ENCODE peak calls at places on chromosomes 12 and 14, in nine cellular contexts. U is AG08395, O is heart right ventricle, X is glutamatergic neuron, I is AG09309, W is posterior cingulate gyrus, K is body of pancreas, B is AG10803, P is HS-5. J is an unnamed sample.
A peak's percentile ranks its signal among the peaks of the same experiment; 100 is the strongest.

GRCh38 chr12:5031242-5031641 is 12.4 kb upstream of the KCNA5 start:
- DNase-seq in U (no peak), O (no peak), X (no peak), I (no peak), W (no peak), K (no peak), B (no peak), P (no peak), J (no peak)

GRCh38 chr14:88352299-88353097 is 29.4 kb upstream of the KCNK10 start:
- DNase-seq in U (no peak), O (no peak), X (no peak), I (no peak), W (no peak), K (no peak), B (no peak), P (no peak), J (no peak)

GRCh38 chr14:53011053-53011462 is 60.2 kb upstream of the FERMT2 start:
- DNase-seq in U (peak; percentile 95), O (peak; percentile 61), X (no peak), I (peak; percentile 97), W (peak; percentile 85), K (peak; percentile 27), B (peak; percentile 99), P (peak; percentile 95), J (peak; percentile 92)

GRCh38 chr14:92659765-92660561 is 88.5 kb downstream of the LGMN start:
- DNase-seq in U (no peak), O (no peak), X (no peak), I (no peak), W (peak; percentile 71), K (no peak), B (peak; percentile 65), P (no peak), J (no peak)

GRCh38 chr12:79409562-79409961 is 281.2 kb downstream of the PAWR start:
- DNase-seq in U (peak; percentile 74), O (no peak), X (no peak), I (no peak), W (no peak), K (no peak), B (peak; percentile 86), P (no peak), J (peak; percentile 54)

GRCh38 chr12:106764738-106765137 is 9.7 kb upstream of the RIC8B start:
- DNase-seq in U (no peak), O (no peak), X (no peak), I (no peak), W (peak; percentile 79), K (no peak), B (no peak), P (no peak), J (no peak)

GRCh38 chr14:61584258-61584657 is 111.1 kb upstream of the HIF1A start:
- DNase-seq in U (peak; percentile 66), O (no peak), X (no peak), I (no peak), W (no peak), K (no peak), B (peak; percentile 80), P (peak; percentile 51), J (no peak)

GRCh38 chr14:95889236-95889979 is 12.8 kb downstream of the TUNAR start:
- DNase-seq in U (no peak), O (no peak), X (no peak), I (no peak), W (no peak), K (no peak), B (no peak), P (no peak), J (no peak)

GRCh38 chr12:112858776-112859175 is 48.0 kb upstream of the OAS1 start:
- DNase-seq in U (no peak), O (no peak), X (no peak), I (no peak), W (no peak), K (no peak), B (no peak), P (no peak), J (no peak)

GRCh38 chr12:106669216-106669615 is 86.4 kb downstream of the RFX4 start:
- DNase-seq in U (no peak), O (no peak), X (no peak), I (no peak), W (no peak), K (no peak), B (no peak), P (no peak), J (no peak)

GRCh38 chr12:128607606-128608005 is 216.2 kb downstream of the SLC15A4 start:
- DNase-seq in U (no peak), O (no peak), X (no peak), I (no peak), W (no peak), K (no peak), B (no peak), P (no peak), J (no peak)

GRCh38 chr12:29234965-29235364 is 85.9 kb downstream of the FAR2 start:
- DNase-seq in U (no peak), O (no peak), X (no peak), I (no peak), W (no peak), K (no peak), B (no peak), P (no peak), J (no peak)

J was measured in GM03348.